ENCODE peak calls at places on chromosomes 1 and 21, in four cellular contexts. One of them, this sample, is unnamed.

GRCh38 chr1:53079251-53079650 is 17.2 kb downstream of the PODN start:
- DNase-seq in mesendoderm: no peak
- DNase-seq in IMR-90: no peak
- DNase-seq in H1: no peak
- DNase-seq in this sample: no peak

GRCh38 chr1:11595287-11595686 is 58.9 kb downstream of the FBXO2 start:
- DNase-seq in mesendoderm: no peak
- DNase-seq in IMR-90: no peak
- DNase-seq in H1: no peak
- DNase-seq in this sample: no peak

GRCh38 chr1:244953865-244954264 is 89.5 kb upstream of the HNRNPU start:
- DNase-seq in mesendoderm: no peak
- DNase-seq in IMR-90: no peak
- DNase-seq in H1: no peak
- DNase-seq in this sample: no peak

GRCh38 chr1:158391099-158391498 is 8.2 kb downstream of the OR10T2 start:
- DNase-seq in mesendoderm: no peak
- DNase-seq in IMR-90: no peak
- DNase-seq in H1: no peak
- DNase-seq in this sample: no peak

GRCh38 chr1:112308716-112309115 is 87.3 kb upstream of the CTTNBP2NL start:
- DNase-seq in mesendoderm: no peak
- DNase-seq in IMR-90: no peak
- DNase-seq in H1: no peak
- DNase-seq in this sample: no peak

GRCh38 chr1:100398648-100399047 is 46.3 kb downstream of the CDC14A start:
- DNase-seq in mesendoderm: no peak
- DNase-seq in IMR-90: no peak
- DNase-seq in H1: no peak
- DNase-seq in this sample: no peak

GRCh38 chr1:7042322-7043231 is 257.3 kb downstream of the CAMTA1 start:
- DNase-seq in mesendoderm: peak; percentile 65
- DNase-seq in IMR-90: peak; percentile 57
- DNase-seq in H1: peak; percentile 56
- DNase-seq in this sample: peak; percentile 43

GRCh38 chr1:156938813-156939212 is 18.4 kb downstream of the LRRC71 start:
- DNase-seq in mesendoderm: no peak
- DNase-seq in IMR-90: no peak
- DNase-seq in H1: no peak
- DNase-seq in this sample: no peak

GRCh38 chr21:34771512-34772028 is 102.8 kb downstream of the CLIC6 start:
- DNase-seq in mesendoderm: peak; percentile 58
- DNase-seq in IMR-90: peak; percentile 81
- DNase-seq in H1: peak; percentile 3
- DNase-seq in this sample: no peak

GRCh38 chr1:234849824-234850223 is 239.8 kb upstream of the IRF2BP2 start:
- DNase-seq in mesendoderm: no peak
- DNase-seq in IMR-90: no peak
- DNase-seq in H1: no peak
- DNase-seq in this sample: no peak

GRCh38 chr1:226675720-226676357 is 63.2 kb downstream of the ITPKB start:
- DNase-seq in mesendoderm: no peak
- DNase-seq in IMR-90: no peak
- DNase-seq in H1: no peak
- DNase-seq in this sample: no peak
- H4K5ac ChIP-seq in mesendoderm: no peak overlapping the region
- H4K5ac ChIP-seq in IMR-90: no peak overlapping the region
- H4K5ac ChIP-seq in H1: no peak overlapping the region
- H4K5ac ChIP-seq in this sample: no peak overlapping the region

DNA sequence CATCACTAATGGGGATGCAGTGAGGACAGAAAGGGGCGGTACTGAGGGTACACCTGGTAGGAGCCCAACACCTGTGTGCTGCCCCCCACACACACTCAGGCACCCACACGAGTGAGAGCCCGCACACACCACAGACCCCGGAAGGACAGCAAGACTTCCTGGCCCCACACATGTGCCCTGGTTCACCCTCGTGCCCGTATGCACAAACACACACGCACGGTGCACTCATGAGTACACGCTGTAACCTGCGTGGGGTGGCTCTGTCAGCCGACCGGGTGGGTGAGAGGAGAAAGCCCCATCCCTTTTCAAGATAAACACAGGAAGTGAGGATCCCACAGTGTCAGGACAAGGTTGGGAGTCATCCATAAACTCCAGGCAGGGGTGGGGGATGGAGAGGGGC is 120.0 kb upstream of the ZBTB40 start:
- DNase-seq in mesendoderm: no peak
- DNase-seq in IMR-90: no peak
- DNase-seq in H1: no peak
- DNase-seq in this sample: no peak
- H4K5ac ChIP-seq in mesendoderm: no peak overlapping the region
- H4K5ac ChIP-seq in IMR-90: no peak overlapping the region
- H4K5ac ChIP-seq in H1: no peak overlapping the region
- H4K5ac ChIP-seq in this sample: no peak overlapping the region

DNA sequence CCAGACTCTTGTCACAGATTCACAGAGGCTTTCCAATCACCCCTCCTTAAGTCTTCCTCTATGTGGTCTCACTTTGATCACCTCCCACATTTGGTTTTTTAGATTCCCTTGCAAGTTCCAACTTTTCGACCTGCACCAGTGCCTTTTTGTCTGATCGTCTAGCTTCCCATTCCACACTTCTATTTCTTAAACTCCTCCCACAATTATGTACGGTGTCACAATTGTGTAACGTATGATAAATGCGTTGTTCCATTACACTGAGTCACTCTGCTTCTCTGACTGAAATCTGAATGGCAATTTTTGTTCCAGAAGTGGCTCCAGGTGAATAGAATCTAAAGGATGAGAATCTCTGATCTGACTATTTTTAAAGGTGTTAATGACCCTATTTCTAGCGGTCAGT is 320.1 kb downstream of the LMX1A start:
- DNase-seq in mesendoderm: no peak
- DNase-seq in IMR-90: no peak
- DNase-seq in H1: no peak
- DNase-seq in this sample: no peak
- H4K5ac ChIP-seq in mesendoderm: no peak overlapping the region
- H4K5ac ChIP-seq in IMR-90: no peak overlapping the region
- H4K5ac ChIP-seq in H1: no peak overlapping the region
- H4K5ac ChIP-seq in this sample: no peak overlapping the region

DNA sequence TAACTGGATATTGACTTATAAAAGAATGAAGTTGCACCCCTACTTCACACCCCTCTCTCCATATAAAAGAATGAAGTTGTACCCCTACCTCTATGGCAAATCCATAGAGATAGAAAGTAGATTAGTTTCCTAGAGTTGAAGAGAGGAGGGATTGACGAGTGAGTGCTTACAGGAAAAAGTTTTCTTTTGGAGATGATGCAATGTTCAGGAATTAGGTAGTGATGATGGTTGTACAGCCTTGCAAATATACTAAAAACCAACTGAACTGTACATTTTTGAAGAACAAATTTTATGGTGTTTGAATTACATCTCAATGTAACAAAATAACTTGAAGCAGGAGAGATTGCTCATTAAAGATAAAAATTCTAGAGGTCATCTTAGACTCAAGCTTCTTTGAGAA is 272.9 kb downstream of the GPR52 start:
- DNase-seq in mesendoderm: no peak
- DNase-seq in IMR-90: no peak
- DNase-seq in H1: no peak
- DNase-seq in this sample: no peak
- H4K5ac ChIP-seq in mesendoderm: no peak overlapping the region
- H4K5ac ChIP-seq in IMR-90: no peak overlapping the region
- H4K5ac ChIP-seq in H1: no peak overlapping the region
- H4K5ac ChIP-seq in this sample: no peak overlapping the region

DNA sequence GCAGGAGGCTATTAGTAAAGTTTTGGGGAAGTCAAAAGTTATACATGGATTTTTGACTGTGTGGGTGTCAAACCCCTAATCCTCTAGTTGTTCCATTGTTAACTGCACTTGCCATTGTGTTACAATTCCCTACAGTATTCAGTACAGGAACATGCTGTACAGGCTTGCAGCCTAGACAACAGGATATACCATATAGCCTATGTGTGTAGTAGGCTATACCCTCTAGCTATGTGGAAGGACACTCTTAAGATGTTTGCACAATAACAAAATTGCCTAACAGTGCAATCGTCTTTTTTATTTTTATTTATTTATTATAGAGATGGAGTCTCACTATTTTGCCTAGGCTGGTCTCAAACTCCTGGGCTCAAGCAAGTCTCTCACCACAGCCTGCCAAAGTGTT is 28.7 kb upstream of the CEP350 start:
- DNase-seq in mesendoderm: no peak
- DNase-seq in IMR-90: no peak
- DNase-seq in H1: no peak
- DNase-seq in this sample: no peak
- H4K5ac ChIP-seq in mesendoderm: no peak overlapping the region
- H4K5ac ChIP-seq in IMR-90: no peak overlapping the region
- H4K5ac ChIP-seq in H1: no peak overlapping the region
- H4K5ac ChIP-seq in this sample: no peak overlapping the region

This sample was measured in H9.